ENCODE peak calls at places on chromosomes 2 and 18, in eight cellular contexts. I is stimulated activated CD8-positive, alpha-beta memory T cell treated with anti-CD3 and anti-CD28 coated beads, Interleukin-15, amount 100 ng/mL, for 24 hours; W is skeletal muscle cell; N is AG09309; A is activated T-cell treated with anti-CD3 and anti-CD28 coated beads for 1 hour; F is activated CD4-positive, CD25-positive, alpha-beta regulatory T cell treated with anti-CD3 and anti-CD28 coated beads, Interleukin-2, amount 50 U/mL, for 72 hours; E is T-helper 22 cell; T is NCI-H1694. R is an unnamed sample.

GRCh38 chr2:64526034-64526433 is 1.9 kb downstream of the AFTPH start:
- DNase-seq in I (no peak), W (no peak), N (no peak), A (no peak), F (no peak), E (no peak), T (no peak), R (no peak)

GRCh38 chr2:98917031-98917459 is 19.0 kb downstream of the CRACDL start:
- DNase-seq in I (no peak), W (peak), N (peak), A (no peak), F (no peak), E (no peak), T (no peak), R (no peak)

GRCh38 chr18:54335638-54336173 is 22.0 kb downstream of the STARD6 start:
- DNase-seq in I (no peak), W (no peak), N (no peak), A (no peak), F (no peak), E (no peak), T (no peak), R (no peak)

GRCh38 chr2:216372761-216373291 is 543 bp upstream of the MARCHF4 start:
- DNase-seq in I (no peak), W (peak), N (no peak), A (no peak), F (no peak), E (no peak), T (no peak), R (no peak)

GRCh38 chr18:13003466-13003896 is 12.3 kb downstream of the CEP192 start:
- DNase-seq in I (no peak), W (peak), N (peak), A (no peak), F (no peak), E (no peak), T (peak), R (no peak)

GRCh38 chr2:47488870-47489584 is 86.1 kb downstream of the MSH2 start:
- DNase-seq in I (no peak), W (peak), N (peak), A (no peak), F (no peak), E (no peak), T (no peak), R (no peak)

GRCh38 chr2:241859436-241860183 is 916 bp upstream of the PDCD1 start:
- DNase-seq in I (no peak), W (no peak), N (no peak), A (peak), F (no peak), E (no peak), T (peak), R (no peak)

GRCh38 chr2:196278491-196278911 is 107.1 kb upstream of the STK17B start:
- DNase-seq in I (no peak), W (peak), N (no peak), A (no peak), F (peak), E (peak), T (no peak), R (no peak)

GRCh38 chr2:29629495-29629894 is 291.9 kb downstream of the ALK start:
- DNase-seq in I (no peak), W (no peak), N (no peak), A (no peak), F (no peak), E (no peak), T (no peak), R (no peak)

GRCh38 chr18:47716632-47717185 is 213.8 kb downstream of the SMAD2 start:
- DNase-seq in I (no peak), W (no peak), N (no peak), A (no peak), F (no peak), E (no peak), T (no peak), R (no peak)

GRCh38 chr18:54762386-54762785 is 65.9 kb upstream of the RAB27B start:
- DNase-seq in I (no peak), W (no peak), N (no peak), A (no peak), F (no peak), E (no peak), T (no peak), R (no peak)

GRCh38 chr2:207403141-207403540 is 126.6 kb upstream of the CREB1 start:
- DNase-seq in I (no peak), W (no peak), N (no peak), A (no peak), F (no peak), E (no peak), T (no peak), R (no peak)

GRCh38 chr2:205877501-205877900 is 195.2 kb downstream of the NRP2 start:
- DNase-seq in I (no peak), W (no peak), N (no peak), A (no peak), F (no peak), E (no peak), T (no peak), R (no peak)

GRCh38 chr2:238412067-238412767 is 14.5 kb upstream of the ASB1 start:
- DNase-seq in I (no peak), W (no peak), N (no peak), A (no peak), F (no peak), E (no peak), T (no peak), R (no peak)

GRCh38 chr18:2338601-2339000 is 232.7 kb downstream of the METTL4 start:
- DNase-seq in I (no peak), W (no peak), N (no peak), A (no peak), F (no peak), E (no peak), T (no peak), R (no peak)

GRCh38 chr2:237180225-237180624 is 94.5 kb downstream of the COPS8 start:
- DNase-seq in I (no peak), W (no peak), N (no peak), A (no peak), F (no peak), E (no peak), T (no peak), R (no peak)

GRCh38 chr2:152062130-152063091 is 36.4 kb downstream of the CACNB4 start:
- DNase-seq in I (no peak), W (peak), N (peak), A (no peak), F (no peak), E (no peak), T (no peak), R (no peak)

GRCh38 chr2:10410001-10410671 is 38.0 kb downstream of the ODC1 start:
- DNase-seq in I (no peak), W (no peak), N (no peak), A (no peak), F (no peak), E (no peak), T (no peak), R (no peak)

GRCh38 chr2:158691619-158692018 is 103.5 kb upstream of the DAPL1 start:
- DNase-seq in I (no peak), W (no peak), N (no peak), A (no peak), F (no peak), E (no peak), T (no peak), R (no peak)

GRCh38 chr2:224252601-224253000 is 149.3 kb downstream of the FAM124B start:
- DNase-seq in I (no peak), W (peak), N (peak), A (no peak), F (no peak), E (no peak), T (no peak), R (no peak)

GRCh38 chr2:7133521-7133920 is 216.3 kb downstream of the RNF144A start:
- DNase-seq in I (no peak), W (no peak), N (no peak), A (no peak), F (no peak), E (no peak), T (no peak), R (no peak)

GRCh38 chr2:229612395-229612971 is 101.9 kb downstream of the DNER start:
- DNase-seq in I (no peak), W (no peak), N (no peak), A (no peak), F (no peak), E (no peak), T (no peak), R (no peak)

GRCh38 chr2:101375653-101376052 is 11.7 kb downstream of the CREG2 start:
- DNase-seq in I (no peak), W (no peak), N (no peak), A (no peak), F (no peak), E (no peak), T (no peak), R (no peak)

GRCh38 chr18:49878015-49878414 is 64.7 kb upstream of the ACAA2 start:
- DNase-seq in I (no peak), W (no peak), N (no peak), A (no peak), F (no peak), E (no peak), T (no peak), R (no peak)

GRCh38 chr2:181554511-181554910 is 97.3 kb downstream of the ITGA4 start:
- DNase-seq in I (no peak), W (no peak), N (no peak), A (no peak), F (no peak), E (no peak), T (no peak), R (peak)

GRCh38 chr2:167331636-167332232 is 443.5 kb downstream of the XIRP2 start:
- DNase-seq in I (no peak), W (no peak), N (no peak), A (no peak), F (no peak), E (no peak), T (no peak), R (no peak)

GRCh38 chr2:200340527-200341224 is 34.2 kb downstream of the SPATS2L start:
- DNase-seq in I (no peak), W (no peak), N (no peak), A (no peak), F (no peak), E (no peak), T (no peak), R (no peak)

GRCh38 chr2:166180951-166181812 is 53.4 kb upstream of the SCN1A start:
- DNase-seq in I (no peak), W (no peak), N (peak), A (no peak), F (no peak), E (no peak), T (peak), R (peak)

GRCh38 chr2:84956334-84957297 is 14.3 kb upstream of the KCMF1 start:
- DNase-seq in I (no peak), W (no peak), N (no peak), A (no peak), F (no peak), E (no peak), T (no peak), R (no peak)